ENCODE peak calls at places on chromosomes 3 and 15, in seven cellular contexts. W is neural progenitor cell, I is upper lobe of right lung, Y is IMR-90, F is colonic mucosa, R is pancreas, G is heart right ventricle. B is an unnamed sample.

GRCh38 chr3:47578691-47579632 is at the start of gene CSPG5:
- DNase-seq in W (peak), I (peak), Y (no peak), F (no peak), R (peak), G (no peak), B (no peak)

GRCh38 chr15:23484870-23485269 is 37.8 kb upstream of the GOLGA6L2 start:
- DNase-seq in W (no peak), I (no peak), Y (no peak), F (no peak), R (no peak), G (no peak), B (no peak)

GRCh38 chr15:91413142-91413541 is 313.1 kb downstream of the SV2B start:
- DNase-seq in W (no peak), I (no peak), Y (peak), F (no peak), R (no peak), G (no peak), B (no peak)

GRCh38 chr15:69718916-69719315 is 266.3 kb downstream of the RPLP1 start:
- DNase-seq in W (no peak), I (peak), Y (no peak), F (no peak), R (no peak), G (peak), B (peak)

GRCh38 chr15:29731865-29732264 is 90.4 kb downstream of the TJP1 start:
- DNase-seq in W (no peak), I (no peak), Y (peak), F (no peak), R (no peak), G (no peak), B (no peak)

GRCh38 chr3:96983731-96984130 is 169.3 kb downstream of the EPHA6 start:
- DNase-seq in W (no peak), I (no peak), Y (no peak), F (no peak), R (no peak), G (no peak), B (no peak)

GRCh38 chr15:55960946-55961345 is 32.5 kb downstream of the NEDD4 start:
- DNase-seq in W (no peak), I (no peak), Y (no peak), F (no peak), R (no peak), G (no peak), B (no peak)

GRCh38 chr3:66889758-66890576 is 108.1 kb upstream of the KBTBD8 start:
- DNase-seq in W (no peak), I (no peak), Y (no peak), F (no peak), R (no peak), G (no peak), B (no peak)

GRCh38 chr15:28125673-28126651 is 26.8 kb upstream of the OCA2 start:
- DNase-seq in W (peak), I (peak), Y (peak), F (no peak), R (no peak), G (peak), B (no peak)

GRCh38 chr15:28888302-28888894 is 2.6 kb downstream of the APBA2 start:
- DNase-seq in W (no peak), I (no peak), Y (no peak), F (no peak), R (no peak), G (no peak), B (no peak)

GRCh38 chr3:56758539-56758981 is 43.2 kb downstream of the ARHGEF3 start:
- DNase-seq in W (no peak), I (no peak), Y (peak), F (no peak), R (peak), G (no peak), B (no peak)

GRCh38 chr3:32310918-32311839 is 72.7 kb downstream of the CMTM8 start:
- DNase-seq in W (no peak), I (no peak), Y (no peak), F (no peak), R (no peak), G (no peak), B (no peak)

GRCh38 chr3:46648096-46648495 is 35.8 kb downstream of the FAM240A start:
- DNase-seq in W (no peak), I (no peak), Y (no peak), F (no peak), R (no peak), G (no peak), B (no peak)

GRCh38 chr3:47594792-47595191 is 16.1 kb upstream of the CSPG5 start:
- DNase-seq in W (no peak), I (no peak), Y (no peak), F (no peak), R (no peak), G (no peak), B (no peak)

GRCh38 chr15:96320703-96321421 is 9.6 kb upstream of the NR2F2 start:
- DNase-seq in W (peak), I (no peak), Y (no peak), F (no peak), R (no peak), G (no peak), B (no peak)

GRCh38 chr3:35505181-35505580 is 134.1 kb upstream of the ARPP21 start:
- DNase-seq in W (peak), I (peak), Y (no peak), F (no peak), R (no peak), G (no peak), B (peak)

GRCh38 chr3:183811638-183812037 is 13.7 kb downstream of the MAP6D1 start:
- DNase-seq in W (no peak), I (no peak), Y (no peak), F (no peak), R (peak), G (no peak), B (no peak)

GRCh38 chr3:25785826-25786225 is 2.6 kb upstream of the NGLY1 start:
- DNase-seq in W (no peak), I (no peak), Y (no peak), F (no peak), R (no peak), G (no peak), B (no peak)

GRCh38 chr3:177538064-177538742 is 340.9 kb upstream of the TBL1XR1 start:
- DNase-seq in W (no peak), I (no peak), Y (peak), F (peak), R (no peak), G (peak), B (peak)

GRCh38 chr3:88059380-88060160 is 515 bp downstream of the ZNF654 start:
- DNase-seq in W (peak), I (no peak), Y (no peak), F (peak), R (no peak), G (peak), B (peak)

GRCh38 chr15:69713726-69714559 is 261.3 kb downstream of the RPLP1 start:
- DNase-seq in W (no peak), I (no peak), Y (no peak), F (peak), R (no peak), G (no peak), B (no peak)

GRCh38 chr15:89371145-89372044 is 36.8 kb upstream of the POLG start:
- DNase-seq in W (peak), I (no peak), Y (no peak), F (no peak), R (no peak), G (no peak), B (no peak)
- H3K4me3 ChIP-seq in W (peak), I (no peak), Y (no peak), F (peak), R (no peak), G (peak), B (peak)

DNA sequence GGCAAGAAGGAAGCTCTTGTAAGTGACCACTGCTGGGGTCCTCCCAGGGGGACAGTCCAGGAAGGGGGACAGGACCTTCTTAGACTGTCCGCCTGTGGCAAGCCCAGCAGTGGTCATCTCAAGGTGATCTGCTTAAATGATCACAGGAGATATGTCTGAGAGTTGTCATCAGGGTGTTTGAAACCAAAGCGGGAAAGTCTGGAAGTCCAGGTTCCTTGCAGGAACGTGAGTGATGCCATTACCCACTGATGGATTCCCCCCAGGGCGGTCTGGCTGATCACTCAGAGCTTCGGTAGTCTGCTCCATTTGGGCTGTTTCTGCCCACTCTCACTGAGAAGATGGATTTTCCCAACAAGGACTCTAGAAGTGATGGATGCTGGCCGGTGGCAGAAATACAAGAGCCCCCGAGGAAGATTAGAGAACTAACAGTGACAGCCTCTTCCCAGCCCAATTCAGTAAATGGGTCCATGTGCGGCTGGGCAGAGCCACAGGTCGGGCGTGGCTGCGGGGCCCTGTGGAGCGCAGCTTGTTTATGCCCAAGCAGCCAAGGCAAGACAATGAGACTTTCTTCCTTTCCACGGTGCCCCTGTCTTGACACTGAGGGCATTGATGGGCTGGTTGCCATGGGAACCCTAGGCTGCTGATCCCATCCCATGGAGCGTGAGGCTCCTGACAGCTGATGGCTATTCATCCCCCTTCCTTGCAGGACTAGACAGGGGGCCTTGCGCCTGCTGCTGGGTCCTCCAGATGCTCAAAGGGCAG is 9.5 kb downstream of the PCSK6 start:
- DNase-seq in W (peak), I (no peak), Y (no peak), F (no peak), R (no peak), G (no peak), B (peak)
- H3K27ac ChIP-seq in W (no peak), I (no peak), Y (no peak), F (no peak), R (no peak), G (no peak), B (no peak)

DNA sequence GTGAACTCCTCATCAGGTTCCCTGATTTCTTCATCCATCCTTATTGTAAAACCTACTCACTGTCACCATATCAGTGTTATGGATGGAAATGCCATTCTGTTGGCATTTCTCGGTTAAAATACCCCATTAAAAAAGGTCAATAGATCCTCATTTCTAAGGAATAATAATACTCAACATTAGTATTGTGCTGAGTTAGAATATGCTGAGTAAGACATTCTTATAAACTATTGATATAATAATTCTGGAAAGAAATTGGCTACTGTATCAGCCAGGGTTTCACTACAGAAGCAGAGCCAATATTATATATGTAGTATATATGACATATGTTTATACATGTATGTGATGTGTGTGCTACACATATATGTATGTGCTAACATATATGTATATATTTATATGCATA is 95.4 kb upstream of the KCNH8 start:
- DNase-seq in W (no peak), I (no peak), Y (no peak), F (no peak), R (no peak), G (no peak), B (no peak)
- H3K4me3 ChIP-seq in W (no peak), I (no peak), Y (no peak), F (no peak), R (no peak), G (no peak), B (no peak)

GRCh38 chr3:105752791-105753415 is 115.9 kb downstream of the CBLB start:
- DNase-seq in W (no peak), I (no peak), Y (no peak), F (no peak), R (no peak), G (no peak), B (no peak)
- H3K27ac ChIP-seq in W (no peak), I (peak), Y (no peak), F (peak), R (no peak), G (peak), B (no peak)

DNA sequence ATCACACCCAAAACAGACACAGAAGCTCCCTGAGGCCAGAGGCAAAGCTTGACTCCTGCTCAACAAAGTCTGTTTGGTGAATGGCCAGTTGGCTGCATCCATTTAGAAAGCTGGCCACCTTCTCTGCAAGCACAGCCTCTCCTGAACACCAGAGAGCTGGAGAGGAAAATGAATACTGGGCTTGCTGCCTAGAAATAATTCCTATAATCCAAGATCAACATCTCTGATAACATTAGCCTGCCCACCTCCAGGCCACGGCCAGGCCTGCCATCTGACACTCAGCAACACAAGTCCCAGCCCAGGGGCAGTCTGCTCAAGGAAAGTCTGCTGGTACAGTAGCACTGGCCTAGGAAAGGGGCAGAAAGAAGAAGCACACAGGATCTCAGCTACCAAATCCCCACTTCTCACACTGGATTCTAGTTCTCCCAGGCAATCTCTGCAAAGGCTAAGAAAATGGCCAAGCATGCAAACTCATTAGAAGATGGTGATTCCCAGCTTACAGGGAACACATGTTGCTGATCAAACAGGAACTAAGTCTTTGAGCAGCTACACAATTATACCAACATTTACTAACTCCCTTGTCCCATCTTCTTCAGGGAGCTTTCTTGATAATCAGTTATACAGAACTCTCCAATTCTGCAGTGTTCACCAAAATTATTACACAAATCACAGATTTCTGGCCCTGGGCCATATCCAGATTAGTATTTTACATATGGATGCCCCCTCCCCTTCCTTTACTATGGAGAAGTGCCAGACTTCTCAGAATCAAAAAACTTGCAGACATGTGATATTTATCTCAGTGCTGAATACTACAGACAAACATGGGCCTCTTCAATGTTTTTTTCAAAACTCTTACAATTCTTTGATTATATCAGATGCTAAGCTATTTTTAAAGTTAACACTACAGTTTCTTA is 9.9 kb downstream of the TBC1D2B start:
- DNase-seq in W (no peak), I (no peak), Y (no peak), F (no peak), R (no peak), G (no peak), B (no peak)
- H3K4me3 ChIP-seq in W (no peak), I (no peak), Y (no peak), F (no peak), R (no peak), G (no peak), B (no peak)

GRCh38 chr15:79846539-79846938 is 50.3 kb downstream of the MTHFS start:
- DNase-seq in W (no peak), I (no peak), Y (no peak), F (no peak), R (no peak), G (no peak), B (no peak)

GRCh38 chr15:79853492-79854328 is 43.1 kb downstream of the MTHFS start:
- DNase-seq in W (peak), I (no peak), Y (peak), F (peak), R (peak), G (peak), B (peak)

GRCh38 chr15:79844221-79844620 is 52.6 kb downstream of the MTHFS start:
- DNase-seq in W (no peak), I (no peak), Y (no peak), F (no peak), R (no peak), G (no peak), B (no peak)

GRCh38 chr15:79849789-79850188 is 47.0 kb downstream of the MTHFS start:
- DNase-seq in W (peak), I (no peak), Y (peak), F (peak), R (no peak), G (no peak), B (peak)
- H3K27ac ChIP-seq in W (no peak), I (no peak), Y (no peak), F (no peak), R (no peak), G (no peak), B (no peak)

DNA sequence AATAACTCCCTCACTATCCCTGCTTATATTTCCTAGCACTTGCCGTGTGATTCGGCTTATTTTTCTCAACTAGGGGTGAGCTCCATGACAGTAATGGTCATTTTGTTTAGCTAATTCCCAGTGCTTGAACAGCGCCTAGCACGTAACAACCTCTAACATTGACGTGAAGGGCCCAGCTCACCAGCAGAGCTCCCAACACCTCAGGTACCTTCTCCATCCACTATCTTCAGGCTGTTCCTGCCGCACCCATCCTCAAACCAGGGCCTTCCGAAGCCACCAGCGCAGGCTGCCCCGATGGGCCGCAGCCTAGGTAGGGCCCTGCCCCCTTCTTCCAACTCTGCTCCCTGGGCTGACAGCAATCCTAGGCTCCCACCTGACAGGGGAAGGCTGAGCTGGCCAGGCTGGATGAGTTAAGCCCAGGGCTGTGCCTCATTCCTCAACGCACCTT is 751 bp upstream of the RPS17 start:
- DNase-seq in W (peak), I (peak), Y (peak), F (peak), R (no peak), G (no peak), B (peak)
- H3K4me3 ChIP-seq in W (peak), I (peak), Y (peak), F (peak), R (peak), G (peak), B (peak)